ENCODE peak calls at places on chromosomes 13 and 19, in six cellular contexts. V is left lung, M is IMR-90, J is ascending aorta, E is GM23338, Z is cardiac muscle cell. T is an unnamed sample.

GRCh38 chr19:30498707-30499106 is 126.5 kb downstream of the ZNF536 start:
- DNase-seq in V (no peak), M (no peak), E (peak; percentile 78), Z (no peak), J (no peak), T (no peak)

GRCh38 chr19:32631381-32631780 is 43.6 kb downstream of the ANKRD27 start:
- DNase-seq in V (no peak), M (no peak), Z (no peak), E (no peak), J (no peak), T (no peak)

GRCh38 chr13:94708031-94708571 is 4.2 kb downstream of the SOX21 start:
- DNase-seq in V (no peak), J (no peak), E (peak; percentile 87), M (no peak), Z (no peak), T (no peak)

GRCh38 chr19:19040417-19040816 is 7.0 kb downstream of the ARMC6 start:
- DNase-seq in M (peak; percentile 91), V (peak; percentile 29), J (peak; percentile 25), E (no peak), Z (peak; percentile 96), T (no peak)

GRCh38 chr19:28874742-28875141 is 338.2 kb downstream of the UQCRFS1 start:
- DNase-seq in V (no peak), Z (no peak), J (no peak), E (no peak), M (no peak), T (no peak)

GRCh38 chr19:43713208-43713607 is 2.7 kb upstream of the IRGC start:
- DNase-seq in E (no peak), J (no peak), M (no peak), Z (no peak), V (no peak), T (no peak)

GRCh38 chr19:58577581-58578429 is 4.7 kb upstream of the MZF1 start:
- DNase-seq in V (peak; percentile 44), Z (no peak), J (no peak), M (no peak), E (no peak), T (no peak)

GRCh38 chr13:92806215-92806614 is 420.4 kb upstream of the GPC6 start:
- DNase-seq in M (no peak), Z (peak; percentile 31), J (no peak), E (no peak), V (no peak), T (no peak)

GRCh38 chr19:32822916-32823746 is 46.4 kb downstream of the SLC7A9 start:
- DNase-seq in M (no peak), V (no peak), Z (no peak), E (no peak), J (no peak), T (no peak)

GRCh38 chr19:1621021-1621420 is 15.8 kb upstream of the UQCR11 start:
- DNase-seq in Z (no peak), J (no peak), E (no peak), M (no peak), V (no peak), T (no peak)

GRCh38 chr19:52566121-52566520 is 4.0 kb upstream of the ZNF701 start:
- DNase-seq in M (no peak), Z (no peak), E (peak; percentile 75), J (no peak), V (no peak), T (peak; percentile 14)

GRCh38 chr19:48702701-48703100 is 6.9 kb downstream of the FUT2 start:
- DNase-seq in Z (no peak), M (no peak), J (no peak), V (peak; percentile 23), E (no peak), T (no peak)

GRCh38 chr19:14473073-14473790 is 1.9 kb downstream of the PTGER1 start:
- DNase-seq in M (no peak), V (peak; percentile 81), Z (peak; percentile 39), E (peak; percentile 71), J (no peak), T (no peak)

GRCh38 chr13:28485551-28485950 is 9.4 kb downstream of the FLT1 start:
- DNase-seq in E (peak; percentile 21), Z (no peak), M (no peak), J (no peak), V (peak; percentile 24), T (no peak)

GRCh38 chr19:23949611-23950010 is 34.9 kb downstream of the ZNF726 start:
- DNase-seq in J (no peak), Z (no peak), M (no peak), V (no peak), E (no peak), T (no peak)

GRCh38 chr19:54287456-54287855 is 6.5 kb upstream of the LILRB2 start:
- DNase-seq in E (no peak), V (no peak), J (no peak), M (peak; percentile 52), Z (peak; percentile 16), T (no peak)

GRCh38 chr19:12035220-12036172 is at the start of gene ZNF433:
- DNase-seq in J (peak; percentile 75), V (peak; percentile 96), Z (peak; percentile 90), M (peak; percentile 71), E (peak; percentile 100), T (peak; percentile 50)

GRCh38 chr13:99382428-99383133 is 75.4 kb upstream of the GPR183 start:
- DNase-seq in M (no peak), J (no peak), E (no peak), V (no peak), Z (no peak), T (no peak)

GRCh38 chr19:1853295-1854031 is 5.2 kb upstream of the REXO1 start:
- DNase-seq in Z (peak; percentile 82), V (peak; percentile 96), J (no peak), M (peak; percentile 68), E (peak; percentile 87), T (no peak)

GRCh38 chr13:99979453-99980200 is 2.0 kb upstream of the ZIC2 start:
- DNase-seq in J (no peak), Z (no peak), M (no peak), E (peak; percentile 87), V (no peak), T (no peak)

GRCh38 chr19:2986951-2987491 is 9.7 kb downstream of the TLE6 start:
- DNase-seq in M (no peak), V (no peak), Z (no peak), J (no peak), E (peak; percentile 83), T (no peak)

GRCh38 chr13:96090240-96091101 is 564 bp downstream of the HS6ST3 start:
- DNase-seq in E (peak; percentile 68), M (no peak), Z (peak; percentile 11), J (no peak), V (peak; percentile 61), T (no peak)

GRCh38 chr19:38801359-38802095 is 11.2 kb downstream of the LGALS4 start:
- DNase-seq in E (no peak), Z (no peak), J (no peak), M (no peak), V (no peak), T (no peak)

GRCh38 chr19:38795549-38795948 is 6.5 kb downstream of the LGALS7B start:
- DNase-seq in J (no peak), Z (no peak), E (no peak), V (no peak), M (no peak), T (no peak)

GRCh38 chr19:38800577-38801347 is 11.8 kb downstream of the LGALS7B start:
- DNase-seq in M (no peak), E (no peak), V (no peak), J (no peak), Z (no peak), T (no peak)

GRCh38 chr19:38796154-38796553 is 7.2 kb downstream of the LGALS7B start:
- DNase-seq in V (no peak), Z (no peak), J (no peak), M (no peak), E (no peak), T (no peak)

GRCh38 chr19:38799104-38799503 is 10.1 kb downstream of the LGALS7B start:
- DNase-seq in E (no peak), Z (no peak), V (no peak), J (no peak), M (peak; percentile 42), T (no peak)
- H3K27ac ChIP-seq in E (no peak overlapping the region), Z (no peak overlapping the region), V (no peak overlapping the region), J (no peak overlapping the region), M (peak overlapping the region; percentile 63), T (peak overlapping the region; percentile 96)

GRCh38 chr13:101190337-101190736 is 226.0 kb downstream of the NALCN start:
- DNase-seq in E (no peak), Z (peak; percentile 5), M (no peak), J (no peak), V (no peak), T (no peak)

DNA sequence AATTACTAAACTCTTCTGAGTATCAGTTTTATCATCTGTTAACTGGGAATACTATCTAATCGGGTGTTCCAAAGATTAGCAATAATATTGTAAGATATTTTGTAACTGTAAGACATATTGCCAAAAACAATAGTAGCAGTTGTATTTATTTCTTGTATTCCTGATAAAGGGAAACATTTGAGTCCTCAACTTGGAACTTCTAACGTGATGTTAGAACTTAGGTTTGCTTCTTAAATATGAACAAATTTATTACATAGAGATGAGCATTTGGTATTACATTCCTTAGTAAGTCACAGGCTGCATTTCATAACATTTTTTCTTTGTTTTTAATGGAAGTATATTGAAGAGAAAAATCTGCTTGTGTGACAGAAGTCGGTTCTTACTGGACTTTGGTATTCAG is 225.3 kb downstream of the NALCN start:
- DNase-seq in E (no peak), Z (no peak), M (no peak), V (no peak), J (no peak), T (no peak)
- H3K27ac ChIP-seq in E (no peak overlapping the region), Z (no peak overlapping the region), M (no peak overlapping the region), V (no peak overlapping the region), J (no peak overlapping the region), T (no peak overlapping the region)

GRCh38 chr19:35945121-35945792 is 9.1 kb downstream of the LRFN3 start:
- DNase-seq in Z (no peak), M (no peak), J (no peak), E (no peak), V (peak; percentile 39), T (no peak)
- H3K27ac ChIP-seq in Z (no peak overlapping the region), M (no peak overlapping the region), J (no peak overlapping the region), E (no peak overlapping the region), V (no peak overlapping the region), T (no peak overlapping the region)

GRCh38 chr13:70297219-70297618 is 189.0 kb upstream of the KLHL1 start:
- DNase-seq in V (peak; percentile 46), J (no peak), E (no peak), M (no peak), Z (no peak), T (no peak)
- H3K27ac ChIP-seq in V (no peak overlapping the region), J (no peak overlapping the region), E (no peak overlapping the region), M (no peak overlapping the region), Z (no peak overlapping the region), T (no peak overlapping the region)

GRCh38 chr19:16363133-16363851 is 38.7 kb downstream of the KLF2 start:
- DNase-seq in M (no peak), V (peak; percentile 87), J (no peak), Z (no peak), E (no peak), T (no peak)
- H3K27ac ChIP-seq in M (no peak overlapping the region), V (no peak overlapping the region), J (no peak overlapping the region), Z (peak overlapping the region; percentile 23), E (peak overlapping the region; percentile 3), T (no peak overlapping the region)

GRCh38 chr19:20243629-20244028 is 76.6 kb downstream of the ZNF486 start:
- DNase-seq in V (no peak), J (no peak), M (no peak), Z (no peak), E (no peak), T (no peak)
- H3K27ac ChIP-seq in V (no peak overlapping the region), J (no peak overlapping the region), M (no peak overlapping the region), Z (no peak overlapping the region), E (no peak overlapping the region), T (no peak overlapping the region)